ENCODE peak calls at places on chromosome 17, in six cellular contexts. One of them, this sample, is unnamed. For H3K27me3, the result is how much of the 10 kb centered on the place peaks cover.

GRCh38 chr17:12445331-12445730 is 220.4 kb upstream of the MYOCD start:
- DNase-seq in breast epithelium: no peak
- DNase-seq in stomach: no peak
- DNase-seq in K562: no peak
- DNase-seq in endothelial cell of umbilical vein: no peak
- DNase-seq in upper lobe of left lung: no peak
- DNase-seq in this sample: no peak

GRCh38 chr17:58541249-58541648 is 26.8 kb upstream of the MTMR4 start:
- DNase-seq in endothelial cell of umbilical vein: no peak
- DNase-seq in stomach: no peak
- DNase-seq in upper lobe of left lung: no peak
- DNase-seq in breast epithelium: no peak
- DNase-seq in K562: peak
- DNase-seq in this sample: no peak

GRCh38 chr17:27871407-27871806 is 21.8 kb downstream of the LYRM9 start:
- DNase-seq in upper lobe of left lung: no peak
- DNase-seq in endothelial cell of umbilical vein: no peak
- DNase-seq in K562: no peak
- DNase-seq in breast epithelium: no peak
- DNase-seq in stomach: no peak
- DNase-seq in this sample: no peak

GRCh38 chr17:12680407-12680897 is 14.8 kb downstream of the MYOCD start:
- DNase-seq in upper lobe of left lung: peak
- DNase-seq in K562: no peak
- DNase-seq in breast epithelium: no peak
- DNase-seq in stomach: no peak
- DNase-seq in endothelial cell of umbilical vein: no peak
- DNase-seq in this sample: no peak

GRCh38 chr17:66580178-66580577 is 254.7 kb upstream of the CACNG5 start:
- DNase-seq in stomach: peak
- DNase-seq in endothelial cell of umbilical vein: peak
- DNase-seq in breast epithelium: no peak
- DNase-seq in K562: no peak
- DNase-seq in upper lobe of left lung: no peak
- DNase-seq in this sample: no peak

GRCh38 chr17:38507436-38507835 is 79.2 kb downstream of the ARHGAP23 start:
- DNase-seq in endothelial cell of umbilical vein: no peak
- DNase-seq in K562: no peak
- DNase-seq in breast epithelium: no peak
- DNase-seq in upper lobe of left lung: no peak
- DNase-seq in stomach: no peak
- DNase-seq in this sample: no peak

GRCh38 chr17:39057807-39058206 is 90.6 kb upstream of the FBXO47 start:
- DNase-seq in K562: no peak
- DNase-seq in breast epithelium: no peak
- DNase-seq in upper lobe of left lung: no peak
- DNase-seq in stomach: no peak
- DNase-seq in endothelial cell of umbilical vein: no peak
- DNase-seq in this sample: no peak

GRCh38 chr17:75412455-75413317 is 7.2 kb upstream of the GRB2 start:
- DNase-seq in upper lobe of left lung: no peak
- DNase-seq in stomach: peak
- DNase-seq in K562: peak
- DNase-seq in breast epithelium: peak
- DNase-seq in endothelial cell of umbilical vein: peak
- DNase-seq in this sample: peak

GRCh38 chr17:73533127-73533526 is 111.1 kb downstream of the SDK2 start:
- DNase-seq in stomach: no peak
- DNase-seq in breast epithelium: no peak
- DNase-seq in endothelial cell of umbilical vein: no peak
- DNase-seq in upper lobe of left lung: no peak
- DNase-seq in K562: no peak
- DNase-seq in this sample: no peak

GRCh38 chr17:32486091-32486700 is 597 bp upstream of the CDK5R1 start:
- DNase-seq in breast epithelium: no peak
- DNase-seq in K562: peak
- DNase-seq in endothelial cell of umbilical vein: peak
- DNase-seq in upper lobe of left lung: peak
- DNase-seq in stomach: peak
- DNase-seq in this sample: no peak

GRCh38 chr17:9928601-9929341 is 23.7 kb upstream of the RCVRN start:
- DNase-seq in breast epithelium: no peak
- DNase-seq in stomach: no peak
- DNase-seq in endothelial cell of umbilical vein: no peak
- DNase-seq in K562: peak
- DNase-seq in upper lobe of left lung: no peak
- DNase-seq in this sample: no peak

GRCh38 chr17:19785854-19786253 is 37.8 kb upstream of the ALDH3A1 start:
- DNase-seq in K562: peak
- DNase-seq in breast epithelium: no peak
- DNase-seq in endothelial cell of umbilical vein: no peak
- DNase-seq in upper lobe of left lung: no peak
- DNase-seq in stomach: no peak
- DNase-seq in this sample: no peak

GRCh38 chr17:17801800-17802481 is 34.8 kb downstream of the SREBF1 start:
- DNase-seq in stomach: no peak
- DNase-seq in upper lobe of left lung: no peak
- DNase-seq in breast epithelium: no peak
- DNase-seq in endothelial cell of umbilical vein: no peak
- DNase-seq in K562: no peak
- DNase-seq in this sample: no peak

GRCh38 chr17:58789160-58789559 is 33.5 kb downstream of the PPM1E start:
- DNase-seq in K562: no peak
- DNase-seq in upper lobe of left lung: no peak
- DNase-seq in endothelial cell of umbilical vein: no peak
- DNase-seq in stomach: no peak
- DNase-seq in breast epithelium: no peak
- DNase-seq in this sample: no peak

GRCh38 chr17:42288985-42289862 is 926 bp downstream of the STAT5A start:
- DNase-seq in K562: peak
- DNase-seq in stomach: peak
- DNase-seq in endothelial cell of umbilical vein: no peak
- DNase-seq in upper lobe of left lung: peak
- DNase-seq in breast epithelium: no peak
- DNase-seq in this sample: no peak

GRCh38 chr17:81480140-81480917 is 32.3 kb downstream of the ACTG1 start:
- DNase-seq in upper lobe of left lung: no peak
- DNase-seq in endothelial cell of umbilical vein: no peak
- DNase-seq in breast epithelium: no peak
- DNase-seq in stomach: no peak
- DNase-seq in K562: peak
- DNase-seq in this sample: no peak

GRCh38 chr17:60091908-60092331 is 13.2 kb upstream of the HEATR6 start:
- DNase-seq in stomach: no peak
- DNase-seq in endothelial cell of umbilical vein: peak
- DNase-seq in upper lobe of left lung: no peak
- DNase-seq in breast epithelium: no peak
- DNase-seq in K562: no peak
- DNase-seq in this sample: no peak

GRCh38 chr17:39235555-39236221 is 9.9 kb upstream of the STAC2 start:
- DNase-seq in breast epithelium: no peak
- DNase-seq in upper lobe of left lung: no peak
- DNase-seq in stomach: no peak
- DNase-seq in K562: peak
- DNase-seq in endothelial cell of umbilical vein: peak
- DNase-seq in this sample: no peak

GRCh38 chr17:3970668-3971067 is 6.4 kb upstream of the ATP2A3 start:
- DNase-seq in stomach: no peak
- DNase-seq in K562: no peak
- DNase-seq in upper lobe of left lung: no peak
- DNase-seq in endothelial cell of umbilical vein: no peak
- DNase-seq in breast epithelium: no peak
- DNase-seq in this sample: no peak

GRCh38 chr17:35414247-35414646 is 18.1 kb downstream of the SLFN12 start:
- DNase-seq in K562: no peak
- DNase-seq in stomach: no peak
- DNase-seq in upper lobe of left lung: no peak
- DNase-seq in breast epithelium: no peak
- DNase-seq in endothelial cell of umbilical vein: no peak
- DNase-seq in this sample: no peak

GRCh38 chr17:17141860-17142552 is 64.1 kb downstream of the PLD6 start:
- DNase-seq in endothelial cell of umbilical vein: peak
- DNase-seq in stomach: no peak
- DNase-seq in breast epithelium: no peak
- DNase-seq in K562: peak
- DNase-seq in upper lobe of left lung: peak
- DNase-seq in this sample: no peak

GRCh38 chr17:55238931-55239297 is 25.8 kb upstream of the HLF start:
- DNase-seq in upper lobe of left lung: no peak
- DNase-seq in endothelial cell of umbilical vein: no peak
- DNase-seq in stomach: no peak
- DNase-seq in K562: peak
- DNase-seq in breast epithelium: no peak
- DNase-seq in this sample: no peak

GRCh38 chr17:30236297-30236624 is 764 bp upstream of the SLC6A4 start:
- DNase-seq in upper lobe of left lung: peak
- DNase-seq in endothelial cell of umbilical vein: no peak
- DNase-seq in stomach: no peak
- DNase-seq in breast epithelium: no peak
- DNase-seq in K562: no peak
- DNase-seq in this sample: no peak

GRCh38 chr17:30235386-30236296 is at the start of gene SLC6A4:
- DNase-seq in upper lobe of left lung: peak
- DNase-seq in stomach: no peak
- DNase-seq in endothelial cell of umbilical vein: no peak
- DNase-seq in K562: no peak
- DNase-seq in breast epithelium: no peak
- DNase-seq in this sample: no peak

GRCh38 chr17:30234296-30234695 is 1.2 kb downstream of the SLC6A4 start:
- DNase-seq in stomach: no peak
- DNase-seq in K562: no peak
- DNase-seq in endothelial cell of umbilical vein: no peak
- DNase-seq in upper lobe of left lung: no peak
- DNase-seq in breast epithelium: no peak
- DNase-seq in this sample: no peak

GRCh38 chr17:30236807-30237206 is 1.3 kb upstream of the SLC6A4 start:
- DNase-seq in stomach: peak
- DNase-seq in endothelial cell of umbilical vein: peak
- DNase-seq in upper lobe of left lung: peak
- DNase-seq in breast epithelium: no peak
- DNase-seq in K562: no peak
- DNase-seq in this sample: no peak

GRCh38 chr17:30234954-30235353 is 543 bp downstream of the SLC6A4 start:
- DNase-seq in upper lobe of left lung: no peak
- DNase-seq in breast epithelium: no peak
- DNase-seq in stomach: no peak
- DNase-seq in K562: no peak
- DNase-seq in endothelial cell of umbilical vein: no peak
- DNase-seq in this sample: no peak
- H3K27me3 ChIP-seq in upper lobe of left lung: under half
- H3K27me3 ChIP-seq in breast epithelium: under half
- H3K27me3 ChIP-seq in stomach: under half
- H3K27me3 ChIP-seq in K562: under half
- H3K27me3 ChIP-seq in endothelial cell of umbilical vein: half or more
- H3K27me3 ChIP-seq in this sample: under half

GRCh38 chr17:48727415-48728175 is 955 bp downstream of the HOXB13 start:
- DNase-seq in K562: no peak
- DNase-seq in breast epithelium: no peak
- DNase-seq in stomach: no peak
- DNase-seq in upper lobe of left lung: no peak
- DNase-seq in endothelial cell of umbilical vein: no peak
- DNase-seq in this sample: no peak

GRCh38 chr17:48726916-48727286 is 1.6 kb downstream of the HOXB13 start:
- DNase-seq in upper lobe of left lung: no peak
- DNase-seq in K562: no peak
- DNase-seq in endothelial cell of umbilical vein: no peak
- DNase-seq in stomach: no peak
- DNase-seq in breast epithelium: no peak
- DNase-seq in this sample: no peak

GRCh38 chr17:48730240-48730550 is 1.6 kb upstream of the HOXB13 start:
- DNase-seq in upper lobe of left lung: no peak
- DNase-seq in K562: no peak
- DNase-seq in stomach: no peak
- DNase-seq in endothelial cell of umbilical vein: no peak
- DNase-seq in breast epithelium: no peak
- DNase-seq in this sample: no peak

GRCh38 chr17:48729335-48730239 is 1.0 kb upstream of the HOXB13 start:
- DNase-seq in breast epithelium: no peak
- DNase-seq in upper lobe of left lung: no peak
- DNase-seq in stomach: no peak
- DNase-seq in K562: no peak
- DNase-seq in endothelial cell of umbilical vein: no peak
- DNase-seq in this sample: no peak

DNA sequence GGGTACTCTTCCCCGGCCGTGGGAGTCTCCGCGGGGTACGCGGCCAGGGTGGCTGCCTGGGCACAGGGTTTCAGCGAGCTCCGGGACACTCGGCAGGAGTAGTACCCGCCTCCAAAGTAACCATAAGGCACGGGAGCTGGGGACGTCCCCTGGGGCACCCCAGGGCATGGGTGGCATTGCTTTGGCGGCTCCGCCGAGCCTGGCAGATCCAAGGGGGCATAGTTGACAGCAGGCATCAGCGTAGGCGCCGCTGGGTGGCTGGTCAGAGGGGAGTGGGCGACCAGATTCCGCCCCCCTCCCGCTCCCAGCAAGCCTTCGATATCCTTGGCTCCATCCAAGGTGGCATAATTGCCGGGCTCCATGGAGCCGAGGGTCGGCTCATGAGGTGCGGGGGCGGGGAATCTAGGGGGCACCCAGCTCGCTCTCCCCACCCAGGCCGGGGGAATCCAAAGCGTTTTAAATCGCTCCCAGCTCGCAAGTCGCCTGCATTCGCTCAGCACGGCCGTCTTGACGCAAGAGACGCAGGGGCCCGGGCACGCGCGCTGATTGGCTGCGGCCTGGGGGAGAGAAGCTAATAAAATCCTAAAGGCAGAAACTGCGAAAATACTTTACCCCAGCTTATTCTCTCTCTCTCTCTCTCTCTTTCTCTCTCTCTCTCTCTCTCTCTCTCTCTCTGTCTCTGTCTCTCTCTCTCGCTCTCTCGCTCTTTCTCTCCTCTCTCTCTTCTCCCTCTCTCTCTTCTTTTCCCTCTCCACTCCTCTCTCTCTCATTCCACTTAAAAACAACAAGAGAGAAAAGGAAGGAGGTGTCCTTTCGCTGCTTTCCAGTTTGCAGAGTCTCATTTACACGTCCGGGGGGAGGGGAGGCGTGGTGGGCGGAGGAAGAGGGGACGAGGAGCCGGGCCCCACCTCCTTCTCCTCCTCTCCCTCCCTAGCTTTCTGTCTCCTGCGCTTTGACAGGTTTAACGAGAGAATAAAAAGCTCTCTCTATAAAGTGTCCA is at the start of gene HOXB13:
- DNase-seq in endothelial cell of umbilical vein: peak
- DNase-seq in upper lobe of left lung: peak
- DNase-seq in stomach: peak
- DNase-seq in K562: peak
- DNase-seq in breast epithelium: no peak
- DNase-seq in this sample: no peak
- TF ChIP-seq POLR2AphosphoS5 in endothelial cell of umbilical vein: no peak
- TF ChIP-seq POLR2AphosphoS5 in upper lobe of left lung: no peak
- TF ChIP-seq POLR2AphosphoS5 in stomach: no peak
- TF ChIP-seq POLR2AphosphoS5 in K562: no peak
- TF ChIP-seq POLR2AphosphoS5 in breast epithelium: no peak
- TF ChIP-seq POLR2AphosphoS5 in this sample: no peak

GRCh38 chr17:71035226-71035625 is 865.9 kb downstream of the KCNJ2 start:
- DNase-seq in K562: no peak
- DNase-seq in endothelial cell of umbilical vein: no peak
- DNase-seq in stomach: no peak
- DNase-seq in upper lobe of left lung: no peak
- DNase-seq in breast epithelium: no peak
- DNase-seq in this sample: no peak
- H3K27me3 ChIP-seq in K562: under half
- H3K27me3 ChIP-seq in endothelial cell of umbilical vein: under half
- H3K27me3 ChIP-seq in stomach: under half
- H3K27me3 ChIP-seq in upper lobe of left lung: under half
- H3K27me3 ChIP-seq in breast epithelium: under half
- H3K27me3 ChIP-seq in this sample: under half

GRCh38 chr17:72222971-72223370 is 102.2 kb downstream of the SOX9 start:
- DNase-seq in endothelial cell of umbilical vein: no peak
- DNase-seq in upper lobe of left lung: no peak
- DNase-seq in K562: no peak
- DNase-seq in breast epithelium: no peak
- DNase-seq in stomach: no peak
- DNase-seq in this sample: no peak
- TF ChIP-seq POLR2AphosphoS5 in endothelial cell of umbilical vein: no peak
- TF ChIP-seq POLR2AphosphoS5 in upper lobe of left lung: no peak
- TF ChIP-seq POLR2AphosphoS5 in K562: no peak
- TF ChIP-seq POLR2AphosphoS5 in breast epithelium: no peak
- TF ChIP-seq POLR2AphosphoS5 in stomach: no peak
- TF ChIP-seq POLR2AphosphoS5 in this sample: no peak

This sample was measured in Panc1.